ENCODE peak calls at places on chromosomes 4 and X, in five cellular contexts. F, Z, J, H and O are unnamed samples.

GRCh38 chrX:123504047-123504446 is 228.8 kb downstream of the THOC2 start:
- DNase-seq in F (no peak), Z (no peak), J (no peak), H (no peak), O (no peak)

GRCh38 chr4:184268574-184269160 is 51.0 kb upstream of the ENPP6 start:
- DNase-seq in F (no peak), Z (no peak), J (no peak), H (no peak), O (no peak)

GRCh38 chrX:1657367-1658082 is 42.7 kb downstream of the ASMT start:
- DNase-seq in F (no peak), Z (peak; percentile 58), J (peak; percentile 29), H (peak; percentile 28), O (no peak)

GRCh38 chr4:8780086-8780485 is 91.6 kb downstream of the HMX1 start:
- DNase-seq in F (no peak), Z (no peak), J (no peak), H (no peak), O (no peak)

GRCh38 chrX:49995021-49995731 is 72.8 kb downstream of the CLCN5 start:
- DNase-seq in F (no peak), Z (no peak), J (no peak), H (no peak), O (peak; percentile 28)

GRCh38 chr4:145982791-145983190 is 44.2 kb upstream of the ZNF827 start:
- DNase-seq in F (no peak), Z (no peak), J (no peak), H (no peak), O (no peak)

GRCh38 chr4:64368741-64369140 is 40.5 kb downstream of the TECRL start:
- DNase-seq in F (no peak), Z (no peak), J (no peak), H (no peak), O (no peak)

GRCh38 chrX:37998586-37999267 is 7.6 kb upstream of the SYTL5 start:
- DNase-seq in F (no peak), Z (no peak), J (no peak), H (no peak), O (peak; percentile 15)

GRCh38 chr4:180751009-180751408 is 1492.2 kb upstream of the TENM3 start:
- DNase-seq in F (no peak), Z (no peak), J (no peak), H (no peak), O (no peak)

GRCh38 chrX:68018248-68019203 is 414.8 kb downstream of the OPHN1 start:
- DNase-seq in F (no peak), Z (peak; percentile 0), J (no peak), H (no peak), O (peak; percentile 10)

GRCh38 chrX:13000311-13000811 is 25.5 kb downstream of the TMSB4X start:
- DNase-seq in F (no peak), Z (no peak), J (peak; percentile 33), H (no peak), O (no peak)

GRCh38 chr4:66991521-66991920 is 553.8 kb downstream of the CENPC start:
- DNase-seq in F (no peak), Z (no peak), J (no peak), H (no peak), O (no peak)

GRCh38 chrX:54248309-54248708 is 65.3 kb upstream of the FAM120C start:
- DNase-seq in F (no peak), Z (no peak), J (no peak), H (no peak), O (peak; percentile 6)

GRCh38 chr4:244471-244870 is 60.8 kb downstream of the ZNF732 start:
- DNase-seq in F (peak; percentile 30), Z (peak; percentile 52), J (peak; percentile 26), H (peak; percentile 18), O (peak; percentile 12)